ENCODE peak calls at places on chromosomes 2 and 18, in seven cellular contexts. E, B, Q, A, U, F and X are unnamed samples.
A peak's percentile ranks its signal among the peaks of the same experiment; 100 is the strongest.

GRCh38 chr2:160157861-160158813 is 41.9 kb downstream of the ITGB6 start:
- DNase-seq in A (no peak), Q (peak; percentile 47), U (peak; percentile 63), F (peak; percentile 71), B (no peak), E (no peak), X (no peak)

GRCh38 chr2:64491426-64491825 is 32.7 kb upstream of the AFTPH start:
- DNase-seq in Q (no peak), F (peak; percentile 73), U (no peak), E (no peak), A (no peak), B (no peak), X (peak; percentile 35)

GRCh38 chr2:141820893-141821292 is 309.9 kb downstream of the LRP1B start:
- DNase-seq in E (no peak), F (no peak), B (peak; percentile 63), A (no peak), U (peak; percentile 37), Q (no peak), X (no peak)

GRCh38 chr2:164981217-164981990 is 26.1 kb upstream of the SLC38A11 start:
- DNase-seq in F (peak; percentile 58), A (no peak), E (no peak), Q (no peak), U (no peak), B (no peak), X (peak; percentile 90)

GRCh38 chr2:209208211-209208610 is 215.6 kb upstream of the MAP2 start:
- DNase-seq in A (peak; percentile 41), U (peak; percentile 64), Q (peak; percentile 56), B (peak; percentile 75), E (peak; percentile 46), F (peak; percentile 39), X (peak; percentile 43)

GRCh38 chr2:130763405-130763804 is 8.1 kb downstream of the AMER3 start:
- DNase-seq in Q (no peak), B (no peak), E (no peak), A (no peak), F (no peak), U (no peak), X (no peak)

GRCh38 chr2:222912117-222912516 is 51.3 kb downstream of the ACSL3 start:
- DNase-seq in E (peak; percentile 85), F (peak; percentile 44), U (no peak), B (no peak), A (no peak), Q (no peak), X (no peak)

GRCh38 chr2:218396688-218397501 is 2.8 kb upstream of the CTDSP1 start:
- DNase-seq in Q (peak; percentile 85), U (peak; percentile 50), F (peak; percentile 69), E (no peak), A (no peak), B (peak; percentile 47), X (peak; percentile 77)

GRCh38 chr2:216109962-216110614 is 940 bp downstream of the XRCC5 start:
- DNase-seq in B (peak; percentile 31), Q (peak; percentile 56), A (peak; percentile 16), F (peak; percentile 76), E (peak; percentile 59), U (peak; percentile 39), X (peak; percentile 44)

GRCh38 chr2:45009303-45009927 is at the start of gene SIX2:
- DNase-seq in Q (peak; percentile 93), U (peak; percentile 99), E (peak; percentile 47), F (peak; percentile 93), B (peak; percentile 98), A (peak; percentile 85), X (peak; percentile 99)

GRCh38 chr2:5236308-5236707 is 455.9 kb upstream of the SOX11 start:
- DNase-seq in F (no peak), A (no peak), U (peak; percentile 69), Q (no peak), B (peak; percentile 32), E (no peak), X (no peak)

GRCh38 chr2:201733544-201733943 is 35.1 kb upstream of the MPP4 start:
- DNase-seq in Q (no peak), B (no peak), E (no peak), A (no peak), U (no peak), F (peak; percentile 27), X (no peak)

GRCh38 chr2:61770298-61770697 is 83.6 kb downstream of the FAM161A start:
- DNase-seq in Q (no peak), F (peak; percentile 55), B (no peak), U (no peak), A (no peak), E (no peak), X (peak; percentile 55)

GRCh38 chr2:199488772-199489400 is 31.1 kb upstream of the SATB2 start:
- DNase-seq in U (peak; percentile 75), Q (peak; percentile 73), A (peak; percentile 60), B (peak; percentile 92), E (peak; percentile 46), F (peak; percentile 70), X (peak; percentile 78)

GRCh38 chr2:232882505-232883115 is 12.5 kb downstream of the SNORC start:
- DNase-seq in A (no peak), E (no peak), U (no peak), F (no peak), Q (no peak), B (no peak), X (no peak)

GRCh38 chr18:37166491-37166890 is 337.6 kb downstream of the KIAA1328 start:
- DNase-seq in A (no peak), F (no peak), Q (no peak), E (no peak), B (no peak), U (no peak), X (no peak)

DNA sequence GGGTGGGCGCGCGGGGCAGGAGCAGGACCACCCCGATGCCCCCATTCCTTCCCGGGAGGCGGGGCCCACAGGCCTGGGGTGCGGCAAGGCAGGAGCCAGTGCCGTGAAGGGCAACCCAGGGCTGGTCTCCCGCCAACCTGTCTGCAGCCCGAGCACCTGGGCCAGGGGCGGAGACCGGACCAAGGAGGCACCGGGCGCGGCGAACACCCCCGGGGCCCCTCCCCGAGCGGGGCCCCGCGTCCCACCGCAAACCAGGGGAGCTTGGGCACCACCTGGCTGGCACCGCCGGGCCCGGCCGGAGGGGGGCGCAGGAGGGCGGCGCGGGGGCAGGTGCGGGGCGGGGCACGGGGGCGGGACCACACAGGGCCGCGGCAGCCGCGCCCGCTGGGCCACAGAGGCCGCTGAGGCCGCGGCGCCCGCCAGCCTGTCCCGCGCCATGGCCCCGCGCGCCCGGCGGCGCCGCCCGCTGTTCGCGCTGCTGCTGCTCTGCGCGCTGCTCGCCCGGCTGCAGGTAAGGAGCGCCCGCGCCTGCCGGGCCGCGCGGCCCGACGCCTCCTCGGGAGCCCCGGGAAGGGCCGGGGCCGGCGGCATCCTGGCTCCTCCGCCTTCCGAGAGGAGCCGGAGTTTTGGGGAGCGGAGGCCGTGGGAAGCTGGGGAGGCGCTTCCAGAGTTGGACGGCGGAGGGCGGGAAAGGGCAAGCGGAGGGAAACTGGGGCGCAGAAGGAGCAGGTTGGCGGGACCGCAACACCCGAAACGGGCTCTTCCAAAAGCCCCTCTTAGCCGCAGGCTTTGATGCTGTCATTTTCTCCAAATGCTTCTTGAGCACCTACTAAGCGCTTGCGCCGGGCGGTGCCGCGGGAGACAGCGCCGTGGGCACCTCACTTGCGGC is at the start of gene TNFRSF11A:
- DNase-seq in E (peak; percentile 52), Q (peak; percentile 83), A (no peak), B (peak; percentile 81), U (peak; percentile 86), F (peak; percentile 44), X (peak; percentile 71)
- TF ChIP-seq EZH2phosphoT487 in E (no peak), Q (peak; percentile 28), A (no peak), B (no peak), U (no peak), F (peak; percentile 66), X (no peak)

DNA sequence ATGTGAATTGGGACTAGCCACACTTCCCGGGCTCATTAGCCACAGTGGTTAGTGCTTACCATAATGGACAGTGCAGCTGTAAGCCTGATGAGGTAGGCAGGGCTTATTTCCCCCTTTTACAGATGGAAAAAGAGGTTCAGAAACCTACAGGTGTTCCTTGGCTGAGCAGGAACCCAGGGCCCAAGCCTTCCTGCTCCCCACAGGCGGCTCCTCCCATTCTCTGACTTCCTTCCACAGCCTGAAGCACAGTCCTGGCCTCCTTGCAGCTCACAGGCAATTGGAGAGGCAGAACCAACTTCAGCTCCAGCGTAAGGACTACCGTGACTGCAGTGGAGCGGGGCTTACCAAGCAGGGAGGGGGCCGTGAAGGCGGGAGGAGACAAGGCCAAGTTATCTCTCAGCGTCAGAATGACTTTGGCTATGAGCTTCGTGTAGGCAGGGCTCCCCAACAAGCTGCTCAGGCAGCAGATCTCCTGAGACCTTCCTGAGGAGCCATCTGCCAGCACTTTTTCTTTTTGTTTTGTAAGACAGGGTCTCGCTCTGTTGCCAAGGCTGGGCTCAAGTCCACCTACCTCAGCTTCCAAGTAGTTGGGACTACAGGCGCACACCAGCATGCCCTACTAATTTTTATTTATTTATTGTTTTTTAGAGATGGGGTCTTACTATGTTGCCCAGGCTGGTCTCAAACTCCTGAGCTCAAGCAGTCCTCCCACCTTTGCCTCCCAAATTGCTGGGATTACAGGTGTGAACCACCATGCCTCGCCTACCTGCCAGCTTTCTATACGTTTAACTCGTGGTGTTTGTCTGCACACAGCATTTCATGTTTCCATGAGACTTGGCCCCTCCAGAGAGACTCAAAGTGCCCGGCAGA is 34.2 kb upstream of the NT5DC4 start:
- DNase-seq in F (no peak), B (no peak), U (no peak), Q (no peak), E (peak; percentile 29), A (no peak), X (no peak)
- H3K4me2 ChIP-seq in F (no peak overlapping the region), B (no peak overlapping the region), U (no peak overlapping the region), Q (no peak overlapping the region), E (no peak overlapping the region), A (no peak overlapping the region), X (no peak overlapping the region)

GRCh38 chr2:241279413-241279812 is 36.1 kb downstream of the HDLBP start:
- DNase-seq in A (no peak), B (no peak), E (no peak), Q (no peak), F (peak; percentile 30), U (no peak), X (no peak)
- TF ChIP-seq EZH2phosphoT487 in A (no peak), B (no peak), E (no peak), Q (no peak), F (no peak), U (no peak), X (no peak)

GRCh38 chr2:195480121-195480520 is 176.9 kb upstream of the SLC39A10 start:
- DNase-seq in Q (no peak), E (peak; percentile 21), F (no peak), B (no peak), U (no peak), A (no peak), X (no peak)

GRCh38 chr2:195475336-195475735 is 181.7 kb upstream of the SLC39A10 start:
- DNase-seq in Q (no peak), F (no peak), E (no peak), A (no peak), U (no peak), B (no peak), X (no peak)

GRCh38 chr2:195477248-195477995 is 179.6 kb upstream of the SLC39A10 start:
- DNase-seq in B (no peak), U (no peak), E (peak; percentile 16), Q (no peak), A (no peak), F (peak; percentile 63), X (peak; percentile 70)

GRCh38 chr2:195479407-195479806 is 177.6 kb upstream of the SLC39A10 start:
- DNase-seq in E (no peak), F (no peak), U (no peak), B (peak; percentile 24), Q (no peak), A (no peak), X (no peak)

DNA sequence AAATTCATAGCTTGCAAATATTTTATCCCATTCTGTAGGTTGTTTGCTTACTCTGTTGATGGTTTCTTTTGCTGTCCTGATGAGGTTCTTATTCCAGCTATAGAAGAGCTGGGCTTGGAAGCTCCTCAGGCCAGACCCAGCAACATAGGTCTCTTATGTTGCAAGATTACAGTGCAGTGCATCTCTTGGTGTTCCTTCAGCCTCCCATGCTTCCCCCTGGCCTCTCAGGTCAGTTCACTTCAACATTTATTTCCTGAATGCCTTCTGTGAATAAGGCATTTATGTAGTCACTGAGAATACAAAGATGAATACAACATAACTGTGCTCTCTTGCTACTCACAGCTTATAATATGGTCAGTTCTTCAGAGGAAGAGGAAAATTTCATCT is 179.0 kb upstream of the SLC39A10 start:
- DNase-seq in A (no peak), F (peak; percentile 9), Q (no peak), U (no peak), B (no peak), E (no peak), X (no peak)
- H3K4me2 ChIP-seq in A (no peak overlapping the region), F (no peak overlapping the region), Q (no peak overlapping the region), U (no peak overlapping the region), B (no peak overlapping the region), E (no peak overlapping the region), X (no peak overlapping the region)